ENCODE peak calls at places on chromosomes 11 and 22, in nine cellular contexts. One of them, this sample, is unnamed.

GRCh38 chr22:33555814-33556522 is 364.3 kb downstream of the LARGE1 start:
- DNase-seq in Calu3: no peak
- DNase-seq in EL: no peak
- DNase-seq in stimulated activated CD8-positive, alpha-beta memory T cell treated with anti-CD3 and anti-CD28 coated beads, Interleukin-15, amount 100 ng/mL, for 24 hours: no peak
- DNase-seq in esophagus muscularis mucosa: no peak
- DNase-seq in sigmoid colon: no peak
- DNase-seq in NCI-H1105 treated with DMSO at 0.1 percent for 48 hours: no peak
- DNase-seq in AG04450: no peak
- DNase-seq in activated gamma-delta T cell treated with anti-CD3 and anti-CD28 coated beads, Interleukin-2, amount 50 U/mL, for 16 hours: no peak
- DNase-seq in this sample: no peak

GRCh38 chr22:37696657-37697539 is at the start of gene TRIOBP:
- DNase-seq in Calu3: peak
- DNase-seq in EL: peak
- DNase-seq in stimulated activated CD8-positive, alpha-beta memory T cell treated with anti-CD3 and anti-CD28 coated beads, Interleukin-15, amount 100 ng/mL, for 24 hours: peak
- DNase-seq in esophagus muscularis mucosa: peak
- DNase-seq in sigmoid colon: peak
- DNase-seq in NCI-H1105 treated with DMSO at 0.1 percent for 48 hours: no peak
- DNase-seq in AG04450: peak
- DNase-seq in activated gamma-delta T cell treated with anti-CD3 and anti-CD28 coated beads, Interleukin-2, amount 50 U/mL, for 16 hours: peak
- DNase-seq in this sample: peak

GRCh38 chr11:8258771-8259170 is 4.9 kb downstream of the LMO1 start:
- DNase-seq in Calu3: no peak
- DNase-seq in EL: peak
- DNase-seq in stimulated activated CD8-positive, alpha-beta memory T cell treated with anti-CD3 and anti-CD28 coated beads, Interleukin-15, amount 100 ng/mL, for 24 hours: no peak
- DNase-seq in esophagus muscularis mucosa: no peak
- DNase-seq in sigmoid colon: peak
- DNase-seq in NCI-H1105 treated with DMSO at 0.1 percent for 48 hours: no peak
- DNase-seq in AG04450: no peak
- DNase-seq in activated gamma-delta T cell treated with anti-CD3 and anti-CD28 coated beads, Interleukin-2, amount 50 U/mL, for 16 hours: no peak
- DNase-seq in this sample: peak

GRCh38 chr11:133228406-133229330 is 303.6 kb downstream of the OPCML start:
- DNase-seq in Calu3: no peak
- DNase-seq in EL: no peak
- DNase-seq in stimulated activated CD8-positive, alpha-beta memory T cell treated with anti-CD3 and anti-CD28 coated beads, Interleukin-15, amount 100 ng/mL, for 24 hours: no peak
- DNase-seq in esophagus muscularis mucosa: no peak
- DNase-seq in sigmoid colon: no peak
- DNase-seq in NCI-H1105 treated with DMSO at 0.1 percent for 48 hours: peak
- DNase-seq in AG04450: no peak
- DNase-seq in activated gamma-delta T cell treated with anti-CD3 and anti-CD28 coated beads, Interleukin-2, amount 50 U/mL, for 16 hours: no peak
- DNase-seq in this sample: no peak

GRCh38 chr11:71284525-71285092 is 32.2 kb upstream of the SHANK2 start:
- DNase-seq in Calu3: peak
- DNase-seq in EL: no peak
- DNase-seq in stimulated activated CD8-positive, alpha-beta memory T cell treated with anti-CD3 and anti-CD28 coated beads, Interleukin-15, amount 100 ng/mL, for 24 hours: no peak
- DNase-seq in esophagus muscularis mucosa: no peak
- DNase-seq in sigmoid colon: peak
- DNase-seq in NCI-H1105 treated with DMSO at 0.1 percent for 48 hours: no peak
- DNase-seq in AG04450: no peak
- DNase-seq in activated gamma-delta T cell treated with anti-CD3 and anti-CD28 coated beads, Interleukin-2, amount 50 U/mL, for 16 hours: no peak
- DNase-seq in this sample: no peak

GRCh38 chr11:1500466-1501420 is 14.2 kb upstream of the MOB2 start:
- DNase-seq in Calu3: no peak
- DNase-seq in EL: no peak
- DNase-seq in stimulated activated CD8-positive, alpha-beta memory T cell treated with anti-CD3 and anti-CD28 coated beads, Interleukin-15, amount 100 ng/mL, for 24 hours: no peak
- DNase-seq in esophagus muscularis mucosa: no peak
- DNase-seq in sigmoid colon: peak
- DNase-seq in NCI-H1105 treated with DMSO at 0.1 percent for 48 hours: no peak
- DNase-seq in AG04450: no peak
- DNase-seq in activated gamma-delta T cell treated with anti-CD3 and anti-CD28 coated beads, Interleukin-2, amount 50 U/mL, for 16 hours: no peak
- DNase-seq in this sample: no peak

GRCh38 chr11:133957926-133958325 is 1.2 kb upstream of the IGSF9B start:
- DNase-seq in Calu3: no peak
- DNase-seq in EL: peak
- DNase-seq in stimulated activated CD8-positive, alpha-beta memory T cell treated with anti-CD3 and anti-CD28 coated beads, Interleukin-15, amount 100 ng/mL, for 24 hours: no peak
- DNase-seq in esophagus muscularis mucosa: peak
- DNase-seq in sigmoid colon: no peak
- DNase-seq in NCI-H1105 treated with DMSO at 0.1 percent for 48 hours: no peak
- DNase-seq in AG04450: no peak
- DNase-seq in activated gamma-delta T cell treated with anti-CD3 and anti-CD28 coated beads, Interleukin-2, amount 50 U/mL, for 16 hours: no peak
- DNase-seq in this sample: no peak

GRCh38 chr22:44181033-44181911 is 547 bp downstream of the PARVG start:
- DNase-seq in Calu3: no peak
- DNase-seq in EL: no peak
- DNase-seq in stimulated activated CD8-positive, alpha-beta memory T cell treated with anti-CD3 and anti-CD28 coated beads, Interleukin-15, amount 100 ng/mL, for 24 hours: peak
- DNase-seq in esophagus muscularis mucosa: no peak
- DNase-seq in sigmoid colon: no peak
- DNase-seq in NCI-H1105 treated with DMSO at 0.1 percent for 48 hours: no peak
- DNase-seq in AG04450: no peak
- DNase-seq in activated gamma-delta T cell treated with anti-CD3 and anti-CD28 coated beads, Interleukin-2, amount 50 U/mL, for 16 hours: peak
- DNase-seq in this sample: peak

GRCh38 chr11:107427569-107428180 is 29.9 kb downstream of the CWF19L2 start:
- DNase-seq in Calu3: no peak
- DNase-seq in EL: no peak
- DNase-seq in stimulated activated CD8-positive, alpha-beta memory T cell treated with anti-CD3 and anti-CD28 coated beads, Interleukin-15, amount 100 ng/mL, for 24 hours: no peak
- DNase-seq in esophagus muscularis mucosa: no peak
- DNase-seq in sigmoid colon: no peak
- DNase-seq in NCI-H1105 treated with DMSO at 0.1 percent for 48 hours: no peak
- DNase-seq in AG04450: no peak
- DNase-seq in activated gamma-delta T cell treated with anti-CD3 and anti-CD28 coated beads, Interleukin-2, amount 50 U/mL, for 16 hours: no peak
- DNase-seq in this sample: no peak

GRCh38 chr11:68996376-68997123 is 15.8 kb upstream of the MRGPRD start:
- DNase-seq in Calu3: no peak
- DNase-seq in EL: no peak
- DNase-seq in stimulated activated CD8-positive, alpha-beta memory T cell treated with anti-CD3 and anti-CD28 coated beads, Interleukin-15, amount 100 ng/mL, for 24 hours: no peak
- DNase-seq in esophagus muscularis mucosa: no peak
- DNase-seq in sigmoid colon: peak
- DNase-seq in NCI-H1105 treated with DMSO at 0.1 percent for 48 hours: no peak
- DNase-seq in AG04450: no peak
- DNase-seq in activated gamma-delta T cell treated with anti-CD3 and anti-CD28 coated beads, Interleukin-2, amount 50 U/mL, for 16 hours: no peak
- DNase-seq in this sample: peak

GRCh38 chr11:67374571-67375276 is 1.3 kb upstream of the CLCF1 start:
- DNase-seq in Calu3: no peak
- DNase-seq in EL: peak
- DNase-seq in stimulated activated CD8-positive, alpha-beta memory T cell treated with anti-CD3 and anti-CD28 coated beads, Interleukin-15, amount 100 ng/mL, for 24 hours: no peak
- DNase-seq in esophagus muscularis mucosa: no peak
- DNase-seq in sigmoid colon: no peak
- DNase-seq in NCI-H1105 treated with DMSO at 0.1 percent for 48 hours: no peak
- DNase-seq in AG04450: no peak
- DNase-seq in activated gamma-delta T cell treated with anti-CD3 and anti-CD28 coated beads, Interleukin-2, amount 50 U/mL, for 16 hours: no peak
- DNase-seq in this sample: no peak

GRCh38 chr11:12063251-12063650 is 47.1 kb upstream of the MICAL2 start:
- DNase-seq in Calu3: no peak
- DNase-seq in EL: no peak
- DNase-seq in stimulated activated CD8-positive, alpha-beta memory T cell treated with anti-CD3 and anti-CD28 coated beads, Interleukin-15, amount 100 ng/mL, for 24 hours: no peak
- DNase-seq in esophagus muscularis mucosa: no peak
- DNase-seq in sigmoid colon: no peak
- DNase-seq in NCI-H1105 treated with DMSO at 0.1 percent for 48 hours: no peak
- DNase-seq in AG04450: no peak
- DNase-seq in activated gamma-delta T cell treated with anti-CD3 and anti-CD28 coated beads, Interleukin-2, amount 50 U/mL, for 16 hours: no peak
- DNase-seq in this sample: no peak

GRCh38 chr11:65417702-65418430 is 4.7 kb upstream of the NEAT1 start:
- DNase-seq in Calu3: no peak
- DNase-seq in EL: no peak
- DNase-seq in stimulated activated CD8-positive, alpha-beta memory T cell treated with anti-CD3 and anti-CD28 coated beads, Interleukin-15, amount 100 ng/mL, for 24 hours: no peak
- DNase-seq in esophagus muscularis mucosa: no peak
- DNase-seq in sigmoid colon: peak
- DNase-seq in NCI-H1105 treated with DMSO at 0.1 percent for 48 hours: no peak
- DNase-seq in AG04450: no peak
- DNase-seq in activated gamma-delta T cell treated with anti-CD3 and anti-CD28 coated beads, Interleukin-2, amount 50 U/mL, for 16 hours: no peak
- DNase-seq in this sample: peak

GRCh38 chr11:47186076-47186936 is at the start of gene PACSIN3:
- DNase-seq in Calu3: peak
- DNase-seq in EL: peak
- DNase-seq in stimulated activated CD8-positive, alpha-beta memory T cell treated with anti-CD3 and anti-CD28 coated beads, Interleukin-15, amount 100 ng/mL, for 24 hours: no peak
- DNase-seq in esophagus muscularis mucosa: no peak
- DNase-seq in sigmoid colon: peak
- DNase-seq in NCI-H1105 treated with DMSO at 0.1 percent for 48 hours: peak
- DNase-seq in AG04450: no peak
- DNase-seq in activated gamma-delta T cell treated with anti-CD3 and anti-CD28 coated beads, Interleukin-2, amount 50 U/mL, for 16 hours: no peak
- DNase-seq in this sample: no peak

GRCh38 chr11:69378303-69379141 is 84.6 kb downstream of the MYEOV start:
- DNase-seq in Calu3: no peak
- DNase-seq in EL: no peak
- DNase-seq in stimulated activated CD8-positive, alpha-beta memory T cell treated with anti-CD3 and anti-CD28 coated beads, Interleukin-15, amount 100 ng/mL, for 24 hours: no peak
- DNase-seq in esophagus muscularis mucosa: no peak
- DNase-seq in sigmoid colon: peak
- DNase-seq in NCI-H1105 treated with DMSO at 0.1 percent for 48 hours: no peak
- DNase-seq in AG04450: no peak
- DNase-seq in activated gamma-delta T cell treated with anti-CD3 and anti-CD28 coated beads, Interleukin-2, amount 50 U/mL, for 16 hours: no peak
- DNase-seq in this sample: no peak

GRCh38 chr11:34650528-34650927 is 29.6 kb downstream of the EHF start:
- DNase-seq in Calu3: no peak
- DNase-seq in EL: no peak
- DNase-seq in stimulated activated CD8-positive, alpha-beta memory T cell treated with anti-CD3 and anti-CD28 coated beads, Interleukin-15, amount 100 ng/mL, for 24 hours: peak
- DNase-seq in esophagus muscularis mucosa: no peak
- DNase-seq in sigmoid colon: no peak
- DNase-seq in NCI-H1105 treated with DMSO at 0.1 percent for 48 hours: no peak
- DNase-seq in AG04450: no peak
- DNase-seq in activated gamma-delta T cell treated with anti-CD3 and anti-CD28 coated beads, Interleukin-2, amount 50 U/mL, for 16 hours: peak
- DNase-seq in this sample: no peak